ENCODE peak calls at places on chromosomes 6 and 20, in six cellular contexts. Q, J, G, N, X and S are unnamed samples.
A peak's percentile ranks its signal among the peaks of the same experiment; 100 is the strongest.

GRCh38 chr6:166512567-166512966 is 73.9 kb downstream of the RAMACL start:
- DNase-seq in G (no peak), Q (no peak), X (no peak), J (no peak), N (peak; percentile 14), S (peak; percentile 23)

GRCh38 chr6:167306401-167306998 is 15.4 kb downstream of the UNC93A start:
- DNase-seq in N (no peak), Q (no peak), J (peak; percentile 17), X (peak; percentile 50), G (no peak), S (no peak)

GRCh38 chr20:57941121-57941522 is 231.3 kb upstream of the PMEPA1 start:
- DNase-seq in X (no peak), G (no peak), J (no peak), Q (no peak), N (no peak), S (no peak)

GRCh38 chr6:156175433-156175832 is 601.7 kb upstream of the ARID1B start:
- DNase-seq in N (no peak), Q (no peak), G (no peak), X (no peak), J (no peak), S (no peak)

GRCh38 chr6:2264932-2265331 is 19.5 kb upstream of the GMDS start:
- DNase-seq in G (no peak), N (no peak), J (no peak), Q (no peak), X (no peak), S (no peak)

GRCh38 chr6:15113587-15113986 is 132.3 kb upstream of the JARID2 start:
- DNase-seq in G (no peak), X (no peak), J (no peak), Q (no peak), N (no peak), S (no peak)

GRCh38 chr6:43916924-43917877 is 147.2 kb downstream of the VEGFA start:
- DNase-seq in N (no peak), Q (no peak), X (peak; percentile 92), J (no peak), G (no peak), S (peak; percentile 82)

GRCh38 chr6:129920103-129920798 is 59.1 kb upstream of the TMEM244 start:
- DNase-seq in N (peak; percentile 58), Q (no peak), J (peak; percentile 83), G (no peak), X (no peak), S (no peak)

GRCh38 chr20:20462185-20462584 is 94.3 kb downstream of the INSM1 start:
- DNase-seq in J (no peak), X (no peak), Q (no peak), G (no peak), N (no peak), S (no peak)

GRCh38 chr6:56370127-56370540 is 122.8 kb upstream of the COL21A1 start:
- DNase-seq in J (peak; percentile 64), G (peak; percentile 84), X (peak; percentile 87), Q (no peak), N (peak; percentile 34), S (no peak)

GRCh38 chr20:25077610-25078169 is 4.3 kb downstream of the VSX1 start:
- DNase-seq in N (no peak), X (peak; percentile 41), J (peak; percentile 49), Q (no peak), G (no peak), S (peak; percentile 77)

GRCh38 chr20:50193169-50193850 is 2.7 kb downstream of the CEBPB start:
- DNase-seq in Q (no peak), X (no peak), J (no peak), G (no peak), N (peak; percentile 39), S (no peak)
- TF ChIP-seq POLR2A in Q (no peak), X (no peak), J (no peak), G (no peak), N (no peak), S (no peak)

GRCh38 chr6:138594042-138594636 is 94.8 kb upstream of the NHSL1 start:
- DNase-seq in Q (no peak), N (no peak), X (no peak), G (no peak), J (no peak), S (no peak)

GRCh38 chr6:138588805-138589434 is 89.6 kb upstream of the NHSL1 start:
- DNase-seq in Q (peak; percentile 30), N (peak; percentile 82), X (peak; percentile 80), G (peak; percentile 78), J (peak; percentile 71), S (peak; percentile 83)

GRCh38 chr6:138593100-138593877 is 94.0 kb upstream of the NHSL1 start:
- DNase-seq in J (peak; percentile 79), Q (peak; percentile 86), N (no peak), G (peak; percentile 99), X (peak; percentile 92), S (peak; percentile 85)

GRCh38 chr6:138592698-138593097 is 93.4 kb upstream of the NHSL1 start:
- DNase-seq in N (no peak), J (no peak), X (no peak), Q (peak; percentile 55), G (no peak), S (peak; percentile 72)

GRCh38 chr6:138590796-138591709 is 91.8 kb upstream of the NHSL1 start:
- DNase-seq in J (peak; percentile 62), G (peak; percentile 75), N (peak; percentile 72), Q (peak; percentile 31), X (peak; percentile 89), S (peak; percentile 77)
- TF ChIP-seq MYC in J (no peak), G (no peak), N (no peak), Q (no peak), X (no peak), S (peak; percentile 43)

DNA sequence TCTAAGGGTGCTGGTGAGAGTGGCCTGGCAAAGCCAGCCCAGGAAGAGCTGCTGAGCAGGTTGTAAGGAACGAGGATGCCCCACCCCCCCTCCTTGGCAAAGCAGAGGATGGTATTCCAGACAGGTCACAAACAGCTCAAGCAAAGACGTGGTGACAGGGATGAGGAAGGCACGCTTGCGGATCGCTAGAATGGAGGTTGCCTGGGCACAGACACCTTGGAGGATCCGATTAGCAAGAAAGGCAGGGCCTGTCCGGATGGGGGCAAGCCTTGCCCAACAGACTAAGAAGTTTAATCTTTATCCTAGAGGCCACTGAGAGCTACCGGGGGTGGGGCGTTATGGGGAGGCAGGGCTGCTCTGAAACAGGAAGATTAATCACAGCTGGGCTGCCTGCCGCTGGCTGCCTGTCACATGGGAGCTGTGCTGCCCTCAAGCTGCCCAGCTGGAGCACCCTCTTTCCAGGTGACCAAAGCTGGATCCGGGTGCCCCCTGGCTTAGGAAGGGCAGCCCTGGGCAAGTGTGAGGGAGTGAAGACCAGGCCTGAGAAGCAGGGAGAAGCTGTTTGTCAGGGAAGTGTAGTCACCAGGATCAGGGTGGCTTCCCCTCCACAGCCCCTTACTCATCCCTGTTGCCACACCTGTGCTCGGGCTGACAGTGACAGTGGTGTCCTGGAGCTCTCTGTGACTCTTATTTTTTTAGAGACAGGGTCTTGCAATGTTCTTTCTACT is 9.2 kb upstream of the MAPK13 start:
- DNase-seq in X (no peak), G (peak; percentile 63), J (peak; percentile 11), N (peak; percentile 82), Q (no peak), S (peak; percentile 84)
- H3K4me3 ChIP-seq in X (no peak overlapping the region), G (no peak overlapping the region), J (no peak overlapping the region), N (no peak overlapping the region), Q (peak overlapping the region; percentile 6), S (no peak overlapping the region)

GRCh38 chr6:33731035-33731434 is 15.7 kb downstream of the IP6K3 start:
- DNase-seq in G (no peak), J (no peak), N (no peak), X (no peak), Q (no peak), S (no peak)

GRCh38 chr6:33730611-33731010 is 16.1 kb downstream of the IP6K3 start:
- DNase-seq in N (no peak), Q (no peak), X (no peak), J (no peak), G (no peak), S (no peak)

GRCh38 chr6:33732385-33732784 is 14.3 kb downstream of the IP6K3 start:
- DNase-seq in J (no peak), G (no peak), N (no peak), X (no peak), Q (no peak), S (no peak)

GRCh38 chr6:33732819-33733218 is 13.9 kb downstream of the IP6K3 start:
- DNase-seq in G (no peak), X (no peak), N (peak; percentile 31), J (no peak), Q (no peak), S (no peak)

GRCh38 chr6:33731751-33732282 is 14.9 kb downstream of the IP6K3 start:
- DNase-seq in X (no peak), N (no peak), Q (no peak), G (no peak), J (no peak), S (no peak)
- TF ChIP-seq POLR2A in X (no peak), N (no peak), Q (no peak), G (no peak), J (no peak), S (no peak)

DNA sequence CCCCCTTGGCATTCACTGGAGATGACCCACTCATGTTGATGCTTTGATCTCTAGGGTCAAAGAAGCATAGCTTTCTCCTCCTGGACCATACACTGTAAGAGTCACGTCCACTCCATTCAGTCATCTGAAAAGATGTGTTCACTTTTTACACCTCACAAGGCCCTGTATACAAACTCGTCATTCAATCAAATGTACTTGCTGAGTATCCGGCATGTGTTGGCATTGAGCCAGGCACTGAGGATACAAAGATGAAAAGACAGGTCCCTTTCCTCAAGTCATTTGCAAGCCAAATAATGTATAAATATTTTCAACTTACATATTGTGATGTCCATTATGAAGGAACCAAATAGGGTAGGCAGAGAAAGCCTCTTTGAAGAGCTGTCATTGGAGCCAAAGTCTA is 32.6 kb upstream of the CSNK2A1 start:
- DNase-seq in G (peak; percentile 40), Q (no peak), J (no peak), X (no peak), N (no peak), S (no peak)
- TF ChIP-seq MYC in G (no peak), Q (no peak), J (no peak), X (no peak), N (no peak), S (no peak)

DNA sequence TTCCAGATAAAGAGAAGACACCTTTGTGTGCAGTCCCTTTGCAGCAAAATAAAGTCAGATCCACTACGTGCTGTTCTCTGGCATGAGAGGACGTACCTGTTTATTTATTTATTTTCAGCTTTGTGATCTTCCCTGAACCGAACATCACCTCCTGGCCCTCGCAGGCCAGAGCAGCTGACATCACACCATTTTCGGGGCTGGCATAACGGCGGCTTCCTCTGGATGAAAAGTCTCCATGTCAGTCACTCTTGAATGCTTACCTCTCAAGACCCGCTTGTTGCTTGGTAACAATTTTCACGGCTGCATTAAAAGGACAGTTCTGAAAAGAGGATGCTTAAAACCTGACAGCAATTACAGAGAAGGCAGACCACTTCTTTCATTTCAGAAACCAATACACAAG is 159.9 kb upstream of the CDH4 start:
- DNase-seq in J (no peak), N (no peak), G (no peak), Q (no peak), X (no peak), S (no peak)
- H3K4me3 ChIP-seq in J (no peak overlapping the region), N (no peak overlapping the region), G (no peak overlapping the region), Q (no peak overlapping the region), X (no peak overlapping the region), S (no peak overlapping the region)

GRCh38 chr20:49713779-49714712 is at the start of gene B4GALT5:
- DNase-seq in X (peak; percentile 66), G (peak; percentile 78), J (peak; percentile 72), Q (no peak), N (peak; percentile 87), S (peak; percentile 97)
- TF ChIP-seq POLR2A in X (peak; percentile 81), G (peak; percentile 46), J (peak; percentile 31), Q (no peak), N (peak; percentile 28), S (no peak)